ENCODE peak calls at places on chromosomes 4 and X, in four cellular contexts. J is CD8-positive, alpha-beta T cell; Z is fibroblast of mammary gland; D is activated CD8-positive, alpha-beta T cell treated with anti-CD3 and anti-CD28 coated beads for 36 hours. C is an unnamed sample.

GRCh38 chr4:158350161-158350560 is 139.9 kb downstream of the TMEM144 start:
- DNase-seq in D (no peak), J (no peak), Z (no peak), C (no peak)

GRCh38 chrX:103148075-103148474 is 55.1 kb upstream of the NXF3 start:
- DNase-seq in J (no peak), Z (no peak), D (no peak), C (no peak)

GRCh38 chrX:49282647-49283011 is 13.0 kb downstream of the PPP1R3F start:
- DNase-seq in Z (peak), J (no peak), D (no peak), C (peak)

GRCh38 chr4:172850838-172851237 is 317.8 kb upstream of the GALNT7 start:
- DNase-seq in J (no peak), D (no peak), Z (peak), C (no peak)

GRCh38 chrX:137166591-137166990 is 132.8 kb upstream of the GPR101 start:
- DNase-seq in Z (no peak), D (peak), J (no peak), C (no peak)

GRCh38 chr4:3021127-3021526 is 53.2 kb downstream of the HTT-AS start:
- DNase-seq in D (peak), Z (no peak), J (no peak), C (no peak)

GRCh38 chr4:646460-646859 is 21.1 kb downstream of the PDE6B start:
- DNase-seq in D (peak), J (peak), Z (no peak), C (no peak)

GRCh38 chr4:152148057-152148456 is 387.2 kb upstream of the GATB start:
- DNase-seq in D (no peak), J (no peak), Z (no peak), C (no peak)

GRCh38 chr4:123877561-123877960 is 481.0 kb downstream of the SPRY1 start:
- DNase-seq in Z (no peak), D (no peak), J (no peak), C (no peak)

GRCh38 chr4:76518241-76518640 is 83.2 kb downstream of the SHROOM3 start:
- DNase-seq in D (no peak), J (no peak), Z (peak), C (no peak)

GRCh38 chr4:44760142-44760898 is 34.0 kb upstream of the GNPDA2 start:
- DNase-seq in Z (peak), D (peak), J (no peak), C (no peak)

GRCh38 chrX:71911731-71912050 is 1.0 kb downstream of the NHSL2 start:
- DNase-seq in D (no peak), J (no peak), Z (no peak), C (no peak)

GRCh38 chr4:637536-637935 is 12.2 kb downstream of the PDE6B start:
- DNase-seq in D (no peak), Z (no peak), J (no peak), C (no peak)

GRCh38 chr4:182808673-182809416 is 108.3 kb downstream of the DCTD start:
- DNase-seq in D (peak), J (peak), Z (no peak), C (no peak)

GRCh38 chr4:30116401-30116800 is 603.8 kb upstream of the PCDH7 start:
- DNase-seq in J (no peak), D (no peak), Z (peak), C (no peak)

GRCh38 chr4:126466848-126467247 is 1152.1 kb downstream of the FAT4 start:
- DNase-seq in J (no peak), D (no peak), Z (no peak), C (no peak)

GRCh38 chr4:185587065-185587443 is 51.7 kb upstream of the PDLIM3 start:
- DNase-seq in D (no peak), J (no peak), Z (no peak), C (no peak)

GRCh38 chr4:40283968-40284367 is 51.2 kb upstream of the CHRNA9 start:
- DNase-seq in Z (peak), J (peak), D (peak), C (peak)

GRCh38 chr4:80173387-80173786 is 23.9 kb upstream of the PRDM8 start:
- DNase-seq in J (peak), Z (peak), D (peak), C (peak)

GRCh38 chr4:132540268-132540667 is 608.8 kb upstream of the PCDH10 start:
- DNase-seq in D (no peak), Z (no peak), J (no peak), C (no peak)

GRCh38 chr4:110198472-110199419 is at the start of gene ELOVL6:
- DNase-seq in Z (peak), J (no peak), D (peak), C (peak)

GRCh38 chr4:47217291-47217690 is 185.9 kb downstream of the GABRB1 start:
- DNase-seq in J (no peak), Z (no peak), D (no peak), C (no peak)

GRCh38 chr4:3135155-3136011 is 60.9 kb downstream of the HTT start:
- DNase-seq in D (no peak), J (no peak), Z (no peak), C (no peak)

GRCh38 chr4:152020073-152020472 is 259.3 kb upstream of the GATB start:
- DNase-seq in Z (no peak), J (no peak), D (no peak), C (no peak)

GRCh38 chr4:151329217-151330007 is 4.0 kb upstream of the SH3D19 start:
- DNase-seq in J (no peak), Z (peak), D (no peak), C (no peak)

DNA sequence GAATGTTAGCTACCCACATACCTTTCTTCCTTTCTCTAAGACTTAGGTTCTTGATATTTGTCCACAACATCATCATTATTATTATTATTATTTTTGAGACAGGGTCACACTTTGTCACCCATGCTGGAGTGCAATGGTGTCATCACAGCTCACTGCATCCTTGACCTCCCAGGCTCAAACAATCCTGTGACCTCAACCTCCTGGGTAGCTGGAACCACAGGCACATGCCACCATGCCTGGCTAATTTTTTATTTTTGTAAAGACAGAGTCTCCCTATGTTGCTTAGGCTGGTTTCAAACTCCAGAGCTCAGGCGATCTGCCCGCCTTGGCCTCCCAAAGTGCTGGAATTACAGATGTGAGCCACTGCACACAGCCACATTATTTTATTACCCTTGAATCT is 119.0 kb downstream of the CBR4 start:
- DNase-seq in D (no peak), Z (no peak), J (no peak), C (no peak)
- TF ChIP-seq CTCF in D (no peak), Z (no peak), J (no peak), C (no peak)

DNA sequence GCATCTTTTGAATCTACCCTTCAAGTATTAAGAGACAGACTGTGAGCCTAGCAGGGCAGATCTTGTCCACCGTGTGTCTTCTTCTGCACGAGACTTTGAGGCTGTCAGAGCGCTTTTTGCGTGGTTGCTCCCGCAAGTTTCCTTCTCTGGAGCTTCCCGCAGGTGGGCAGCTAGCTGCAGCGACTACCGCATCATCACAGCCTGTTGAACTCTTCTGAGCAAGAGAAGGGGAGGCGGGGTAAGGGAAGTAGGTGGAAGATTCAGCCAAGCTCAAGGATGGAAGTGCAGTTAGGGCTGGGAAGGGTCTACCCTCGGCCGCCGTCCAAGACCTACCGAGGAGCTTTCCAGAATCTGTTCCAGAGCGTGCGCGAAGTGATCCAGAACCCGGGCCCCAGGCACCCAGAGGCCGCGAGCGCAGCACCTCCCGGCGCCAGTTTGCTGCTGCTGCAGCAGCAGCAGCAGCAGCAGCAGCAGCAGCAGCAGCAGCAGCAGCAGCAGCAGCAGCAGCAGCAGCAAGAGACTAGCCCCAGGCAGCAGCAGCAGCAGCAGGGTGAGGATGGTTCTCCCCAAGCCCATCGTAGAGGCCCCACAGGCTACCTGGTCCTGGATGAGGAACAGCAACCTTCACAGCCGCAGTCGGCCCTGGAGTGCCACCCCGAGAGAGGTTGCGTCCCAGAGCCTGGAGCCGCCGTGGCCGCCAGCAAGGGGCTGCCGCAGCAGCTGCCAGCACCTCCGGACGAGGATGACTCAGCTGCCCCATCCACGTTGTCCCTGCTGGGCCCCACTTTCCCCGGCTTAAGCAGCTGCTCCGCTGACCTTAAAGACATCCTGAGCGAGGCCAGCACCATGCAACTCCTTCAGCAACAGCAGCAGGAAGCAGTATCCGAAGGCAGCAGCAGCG is 1.3 kb downstream of the AR start:
- DNase-seq in Z (peak), J (no peak), D (no peak), C (no peak)
- TF ChIP-seq CTCF in Z (no peak), J (no peak), D (no peak), C (no peak)

GRCh38 chrX:38458071-38458470 is 103.3 kb upstream of the TSPAN7 start:
- DNase-seq in D (no peak), J (no peak), Z (peak), C (no peak)
- TF ChIP-seq CTCF in D (no peak), J (no peak), Z (no peak), C (peak)

GRCh38 chr4:37188100-37188499 is 56.4 kb upstream of the NWD2 start:
- DNase-seq in D (peak), J (no peak), Z (no peak), C (no peak)
- TF ChIP-seq CTCF in D (no peak), J (no peak), Z (no peak), C (no peak)

DNA sequence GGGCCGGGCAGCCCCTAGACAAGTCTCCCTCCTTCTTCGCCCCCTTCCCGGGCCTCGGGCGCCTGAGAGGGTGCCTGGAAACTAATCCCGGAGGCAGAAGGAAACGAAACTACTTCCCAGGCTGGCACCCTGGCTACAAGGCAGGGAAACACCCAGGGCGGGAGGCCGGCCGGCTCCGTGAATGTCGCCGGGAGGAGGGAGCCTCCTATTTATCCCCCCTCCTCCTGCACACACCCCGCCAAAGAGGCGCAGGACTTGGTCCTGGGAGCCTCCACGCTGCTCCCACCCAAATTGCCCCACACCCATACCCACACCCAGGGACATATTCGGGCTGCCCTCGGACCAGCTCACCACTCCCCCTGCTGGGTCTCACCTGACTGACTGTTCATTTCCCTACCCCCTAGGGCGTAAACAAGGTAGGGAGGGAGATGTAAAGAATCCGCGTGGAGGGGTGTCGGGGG is at the start of gene BTC:
- DNase-seq in Z (peak), J (no peak), D (peak), C (peak)
- TF ChIP-seq CTCF in Z (peak), J (no peak), D (no peak), C (no peak)

GRCh38 chrX:132591719-132592275 is 103.0 kb upstream of the MBNL3 start:
- DNase-seq in Z (no peak), J (no peak), D (no peak), C (no peak)
- TF ChIP-seq CTCF in Z (no peak), J (no peak), D (no peak), C (no peak)

GRCh38 chrX:131792356-131792749 is 230.7 kb upstream of the STK26 start:
- DNase-seq in J (peak), D (no peak), Z (peak), C (no peak)
- TF ChIP-seq CTCF in J (no peak), D (no peak), Z (peak), C (no peak)

GRCh38 chrX:150680974-150681373 is 12.2 kb upstream of the MTMR1 start:
- DNase-seq in Z (peak), D (peak), J (no peak), C (no peak)
- TF ChIP-seq CTCF in Z (peak), D (peak), J (no peak), C (no peak)

DNA sequence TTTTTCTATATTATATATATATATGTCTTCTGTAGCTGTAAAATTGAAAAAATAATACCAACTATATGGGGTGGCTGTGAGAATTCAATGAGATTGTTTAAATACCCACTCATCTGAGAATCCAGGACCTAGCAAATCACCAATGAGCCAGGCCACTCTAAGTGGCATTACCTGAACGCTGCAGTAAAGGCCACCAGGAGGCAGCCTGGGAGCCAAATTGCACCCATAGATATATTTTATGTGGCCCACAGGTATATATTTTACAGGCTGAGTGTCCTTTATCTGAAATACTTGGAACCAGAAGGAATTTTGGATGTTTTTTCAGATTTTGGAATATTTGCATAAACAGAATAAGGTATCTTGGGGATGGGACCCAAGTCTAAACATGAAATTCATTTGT is 58.2 kb upstream of the C4orf50 start:
- DNase-seq in D (peak), Z (no peak), J (no peak), C (no peak)
- TF ChIP-seq CTCF in D (no peak), Z (no peak), J (no peak), C (no peak)

GRCh38 chr4:23966720-23967119 is 76.9 kb upstream of the PPARGC1A start:
- DNase-seq in Z (peak), D (no peak), J (no peak), C (no peak)
- TF ChIP-seq CTCF in Z (peak), D (no peak), J (no peak), C (no peak)